ENCODE peak calls at places on chromosomes 12 and 14, in four cellular contexts. Y is IMR-90, K is keratinocyte, P is lower lobe of right lung. C is an unnamed sample.

GRCh38 chr12:56104815-56105476 is 587 bp downstream of the PA2G4 start:
- DNase-seq in P (no peak), K (no peak), Y (no peak), C (no peak)

GRCh38 chr12:62724947-62725447 is 210.0 kb downstream of the PPM1H start:
- DNase-seq in K (peak), P (no peak), Y (peak), C (peak)

GRCh38 chr14:99808515-99808914 is 15.3 kb downstream of the EML1 start:
- DNase-seq in Y (no peak), K (no peak), P (no peak), C (no peak)

GRCh38 chr12:83996671-83997070 is 915.9 kb downstream of the SLC6A15 start:
- DNase-seq in Y (no peak), P (no peak), K (no peak), C (no peak)

GRCh38 chr12:123890536-123890902 is 82.1 kb downstream of the CCDC92 start:
- DNase-seq in K (no peak), Y (no peak), P (no peak), C (no peak)

GRCh38 chr12:121400332-121401139 is 618 bp downstream of the RNF34 start:
- DNase-seq in Y (peak), P (peak), K (no peak), C (peak)

GRCh38 chr14:55964081-55964480 is 154.1 kb upstream of the PELI2 start:
- DNase-seq in K (no peak), P (no peak), Y (no peak), C (no peak)

GRCh38 chr12:96776908-96777307 is 130.1 kb upstream of the NEDD1 start:
- DNase-seq in P (no peak), Y (no peak), K (no peak), C (no peak)

GRCh38 chr14:72311116-72311515 is 378.9 kb downstream of the RGS6 start:
- DNase-seq in Y (no peak), P (no peak), K (no peak), C (no peak)
- TF ChIP-seq CTCF in Y (no peak), P (no peak), K (no peak), C (no peak)

DNA sequence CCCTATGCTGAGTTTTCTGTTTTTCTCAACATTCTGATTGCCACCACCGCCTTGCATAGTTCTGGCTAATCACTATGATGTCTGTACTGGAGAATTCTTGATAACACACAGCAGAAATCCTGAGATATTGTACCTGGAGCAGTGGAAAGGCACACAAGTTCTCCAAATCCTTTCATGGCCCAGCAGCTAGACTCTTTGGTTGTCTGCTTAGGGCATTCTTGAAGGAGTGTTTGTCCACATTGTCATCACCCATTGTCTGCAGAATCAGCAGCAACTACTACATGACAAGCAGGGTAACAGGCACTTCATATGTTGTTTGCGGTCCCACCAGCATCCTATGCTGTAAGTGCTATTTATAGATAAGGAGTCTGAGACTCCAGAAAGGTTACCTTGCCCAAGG is 128.9 kb downstream of the DAAM1 start:
- DNase-seq in P (no peak), Y (no peak), K (no peak), C (no peak)
- H3K27ac ChIP-seq in P (no peak), Y (no peak), K (no peak), C (no peak)

GRCh38 chr14:21233457-21234076 is 35.7 kb downstream of the HNRNPC start:
- DNase-seq in K (no peak), P (no peak), Y (no peak), C (no peak)
- TF ChIP-seq CTCF in K (peak), P (no peak), Y (no peak), C (no peak)

GRCh38 chr14:63277784-63278183 is 41.0 kb downstream of the GPHB5 start:
- DNase-seq in P (no peak), K (no peak), Y (no peak), C (no peak)

GRCh38 chr14:63275611-63276010 is 43.1 kb downstream of the GPHB5 start:
- DNase-seq in Y (no peak), K (no peak), P (no peak), C (no peak)

GRCh38 chr14:63273717-63274673 is 44.7 kb downstream of the GPHB5 start:
- DNase-seq in K (no peak), P (no peak), Y (no peak), C (no peak)

GRCh38 chr14:63276016-63276415 is 42.7 kb downstream of the GPHB5 start:
- DNase-seq in P (no peak), K (no peak), Y (no peak), C (no peak)

GRCh38 chr14:63276492-63277342 is 42.0 kb downstream of the GPHB5 start:
- DNase-seq in P (no peak), K (peak), Y (peak), C (peak)
- H3K27ac ChIP-seq in P (no peak), K (no peak), Y (no peak), C (no peak)